ENCODE peak calls at places on chromosomes 12 and 14, in five cellular contexts. Y is transverse colon; V is A549; E is CD8-positive, alpha-beta T cell; F is cardiac muscle cell. X is an unnamed sample.

GRCh38 chr12:9711664-9712063 is 21.2 kb downstream of the CLECL1 start:
- DNase-seq in V (no peak), Y (no peak), E (no peak), F (peak), X (no peak)

GRCh38 chr14:72804653-72805180 is 89.2 kb downstream of the DPF3 start:
- DNase-seq in Y (no peak), E (no peak), F (no peak), V (no peak), X (no peak)

GRCh38 chr12:53048033-53048779 is 1.7 kb upstream of the TNS2 start:
- DNase-seq in V (peak), F (no peak), E (no peak), Y (peak), X (no peak)

GRCh38 chr12:56723889-56724659 is 1.0 kb downstream of the NACA start:
- DNase-seq in Y (peak), E (no peak), F (peak), V (no peak), X (peak)

GRCh38 chr12:31583878-31584277 is 7.1 kb downstream of the DENND5B start:
- DNase-seq in E (no peak), Y (no peak), V (no peak), F (no peak), X (no peak)

GRCh38 chr12:22627351-22627750 is 2.4 kb downstream of the ETNK1 start:
- DNase-seq in F (no peak), E (no peak), Y (no peak), V (no peak), X (no peak)

GRCh38 chr14:77100961-77101360 is 2.9 kb downstream of the CIPC start:
- DNase-seq in F (no peak), E (no peak), Y (no peak), V (no peak), X (no peak)

GRCh38 chr14:65333926-65334687 is 78.4 kb upstream of the FUT8 start:
- DNase-seq in F (peak), E (no peak), V (no peak), Y (peak), X (no peak)

GRCh38 chr12:13114251-13115052 is 11.0 kb upstream of the GSG1 start:
- DNase-seq in F (peak), E (no peak), Y (no peak), V (no peak), X (no peak)

GRCh38 chr12:122142857-122143256 is 31.2 kb downstream of the IL31 start:
- DNase-seq in V (no peak), Y (no peak), F (no peak), E (no peak), X (no peak)

GRCh38 chr12:65741662-65742480 is 82.4 kb upstream of the HMGA2 start:
- DNase-seq in E (peak), F (peak), V (peak), Y (peak), X (no peak)

GRCh38 chr12:48979602-48980388 is 1.7 kb downstream of the WNT1 start:
- DNase-seq in E (peak), Y (peak), V (no peak), F (no peak), X (no peak)

GRCh38 chr12:62817556-62818271 is 117.2 kb downstream of the PPM1H start:
- DNase-seq in F (peak), V (no peak), Y (no peak), E (no peak), X (no peak)

GRCh38 chr12:49223590-49224369 is 34.9 kb upstream of the TUBA1A start:
- DNase-seq in E (no peak), V (no peak), F (no peak), Y (no peak), X (no peak)

GRCh38 chr14:93976477-93977057 is at the start of gene ASB2:
- DNase-seq in E (no peak), V (no peak), F (peak), Y (peak), X (no peak)

GRCh38 chr12:128557231-128557630 is 266.5 kb downstream of the SLC15A4 start:
- DNase-seq in V (no peak), Y (no peak), E (no peak), F (no peak), X (no peak)

GRCh38 chr12:71415336-71416231 is 24.0 kb upstream of the LGR5 start:
- DNase-seq in E (peak), V (peak), Y (peak), F (peak), X (no peak)

GRCh38 chr12:29066061-29066588 is 83.0 kb upstream of the FAR2 start:
- DNase-seq in F (peak), V (no peak), E (no peak), Y (no peak), X (peak)

GRCh38 chr12:114476159-114476558 is 70.2 kb upstream of the TBX5 start:
- DNase-seq in V (no peak), Y (no peak), F (peak), E (no peak), X (no peak)

GRCh38 chr12:81128930-81129554 is 51.2 kb downstream of the ACSS3 start:
- DNase-seq in Y (no peak), E (no peak), V (peak), F (peak), X (no peak)

GRCh38 chr12:19971881-19972280 is 396.5 kb upstream of the PDE3A start:
- DNase-seq in V (no peak), E (no peak), Y (no peak), F (no peak), X (no peak)

GRCh38 chr14:93094121-93094918 is 21.4 kb downstream of the ITPK1 start:
- DNase-seq in Y (no peak), F (no peak), V (no peak), E (no peak), X (peak)

GRCh38 chr12:13024151-13024946 is 19.8 kb upstream of the FAM234B start:
- DNase-seq in E (no peak), Y (peak), F (peak), V (peak), X (no peak)

GRCh38 chr14:68208218-68208617 is 388.6 kb downstream of the RAD51B start:
- DNase-seq in Y (no peak), V (no peak), E (no peak), F (no peak), X (no peak)

GRCh38 chr14:90054803-90055202 is 7.0 kb upstream of the KCNK13 start:
- DNase-seq in Y (no peak), F (no peak), E (no peak), V (no peak), X (no peak)

GRCh38 chr14:54700717-54701116 is 133.8 kb downstream of the SAMD4A start:
- DNase-seq in E (no peak), F (no peak), V (no peak), Y (no peak), X (no peak)

GRCh38 chr12:52521175-52521574 is 981 bp upstream of the KRT5 start:
- DNase-seq in E (no peak), Y (no peak), V (no peak), F (peak), X (no peak)

GRCh38 chr12:118060301-118061010 is 523 bp downstream of the WSB2 start:
- DNase-seq in E (peak), V (peak), Y (peak), F (no peak), X (no peak)

GRCh38 chr14:95577067-95577800 is 42.4 kb downstream of the GLRX5 start:
- DNase-seq in F (no peak), V (no peak), E (no peak), Y (no peak), X (no peak)

GRCh38 chr12:14756331-14757143 is 46.7 kb downstream of the WBP11 start:
- DNase-seq in E (no peak), Y (no peak), V (no peak), F (no peak), X (no peak)

GRCh38 chr12:124754491-124754890 is 109.2 kb downstream of the SCARB1 start:
- DNase-seq in F (no peak), E (no peak), Y (no peak), V (no peak), X (no peak)

GRCh38 chr14:88974991-88975835 is 150.8 kb downstream of the TTC8 start:
- DNase-seq in Y (peak), V (no peak), F (no peak), E (no peak), X (no peak)

GRCh38 chr12:105267711-105268110 is 31.7 kb upstream of the APPL2 start:
- DNase-seq in Y (no peak), V (no peak), E (no peak), F (no peak), X (no peak)

GRCh38 chr12:93571360-93571853 is 1.1 kb upstream of the SOCS2 start:
- DNase-seq in E (peak), V (peak), Y (peak), F (peak), X (no peak)

GRCh38 chr14:104747876-104748275 is 5.1 kb upstream of the SIVA1 start:
- DNase-seq in E (no peak), Y (no peak), V (no peak), F (no peak), X (no peak)

GRCh38 chr12:91142184-91142583 is 30.9 kb upstream of the LUM start:
- DNase-seq in V (no peak), Y (no peak), E (no peak), F (peak), X (no peak)

GRCh38 chr12:5000658-5001390 is 42.9 kb upstream of the KCNA5 start:
- DNase-seq in F (no peak), E (no peak), V (no peak), Y (no peak), X (no peak)

GRCh38 chr12:108232565-108232964 is 103.5 kb downstream of the WSCD2 start:
- DNase-seq in E (no peak), Y (no peak), F (no peak), V (no peak), X (no peak)

GRCh38 chr12:108236366-108236765 is 102.7 kb downstream of the CMKLR1 start:
- DNase-seq in Y (no peak), V (no peak), F (no peak), E (no peak), X (no peak)

GRCh38 chr12:108231909-108232434 is 102.9 kb downstream of the WSCD2 start:
- DNase-seq in Y (no peak), E (no peak), V (no peak), F (no peak), X (no peak)

GRCh38 chr12:108235231-108235959 is 103.7 kb downstream of the CMKLR1 start:
- DNase-seq in V (no peak), F (no peak), Y (no peak), E (no peak), X (no peak)

GRCh38 chr12:108234155-108234554 is 105.0 kb downstream of the CMKLR1 start:
- DNase-seq in E (no peak), V (no peak), Y (no peak), F (peak), X (no peak)
- TF ChIP-seq CTCF in E (no peak), V (no peak), Y (no peak), F (peak), X (peak)

DNA sequence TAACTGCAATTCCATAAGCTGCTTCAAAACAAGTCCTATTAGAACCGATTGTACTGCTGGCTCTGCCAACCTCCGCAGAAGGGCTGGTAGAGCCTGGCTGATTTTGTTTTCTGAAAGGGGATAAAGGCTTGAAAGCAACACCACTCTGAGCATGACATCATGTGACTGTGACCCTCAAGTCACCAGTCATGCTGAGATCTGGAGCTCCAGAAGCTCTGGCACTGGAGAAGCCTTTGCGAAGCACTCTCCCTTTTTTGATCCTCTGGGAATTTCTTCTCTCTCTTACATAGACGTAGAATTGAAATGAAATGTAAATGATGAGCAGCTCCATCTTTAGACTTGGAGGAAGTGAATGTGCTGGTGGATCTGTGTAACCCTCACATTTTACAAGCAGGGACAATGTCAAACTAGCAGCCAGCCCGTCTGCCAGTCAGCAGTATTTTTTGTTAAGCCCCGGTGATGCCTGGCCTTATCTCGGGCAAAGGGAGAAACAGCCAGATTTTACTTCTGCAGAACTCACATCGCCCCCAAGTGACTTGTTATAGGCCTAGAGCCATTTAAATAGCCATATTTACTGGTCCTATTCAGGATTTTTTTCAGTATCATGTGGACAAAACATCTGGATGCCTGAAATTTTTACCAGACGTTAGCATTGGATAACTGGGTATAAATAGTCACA is 112.1 kb upstream of the NPAS3 start:
- DNase-seq in F (peak), Y (no peak), E (no peak), V (no peak), X (no peak)
- TF ChIP-seq CTCF in F (peak), Y (no peak), E (no peak), V (no peak), X (no peak)

GRCh38 chr14:91419451-91419850 is 1.8 kb upstream of the CCDC88C start:
- DNase-seq in Y (no peak), V (no peak), E (no peak), F (no peak), X (no peak)

GRCh38 chr14:91418387-91419043 is 895 bp upstream of the CCDC88C start:
- DNase-seq in E (peak), V (peak), F (peak), Y (peak), X (peak)

GRCh38 chr14:91417983-91418386 is 365 bp upstream of the CCDC88C start:
- DNase-seq in Y (peak), V (peak), E (peak), F (peak), X (no peak)

GRCh38 chr14:91417134-91417982 is at the start of gene CCDC88C:
- DNase-seq in E (peak), F (no peak), V (peak), Y (peak), X (peak)

DNA sequence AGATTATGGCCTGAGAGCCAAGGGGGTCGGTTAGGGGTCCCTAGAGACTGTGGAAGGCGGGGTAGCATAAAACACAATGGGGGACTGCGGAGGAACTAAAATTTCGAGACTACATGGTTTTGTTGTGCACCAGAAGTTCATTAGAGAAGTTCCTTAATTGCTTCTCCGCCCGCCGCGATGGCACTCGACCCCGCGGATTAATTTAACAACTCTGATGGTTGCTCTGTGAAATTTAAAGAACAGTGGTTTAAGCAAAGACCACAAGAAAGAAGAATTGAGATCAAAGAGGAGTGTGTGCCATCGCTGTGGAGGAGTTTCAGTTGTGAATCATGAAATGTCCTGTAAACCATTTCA is 1.4 kb upstream of the CCDC88C start:
- DNase-seq in F (no peak), E (no peak), V (no peak), Y (no peak), X (no peak)
- TF ChIP-seq CTCF in F (no peak), E (peak), V (no peak), Y (peak), X (peak)

GRCh38 chr14:38208825-38209562 is 1.3 kb downstream of the SSTR1 start:
- DNase-seq in Y (peak), V (no peak), E (no peak), F (peak), X (no peak)
- TF ChIP-seq CTCF in Y (peak), V (no peak), E (no peak), F (peak), X (no peak)

GRCh38 chr12:120495723-120496352 is at the start of gene DYNLL1:
- DNase-seq in Y (peak), V (peak), F (peak), E (peak), X (peak)
- TF ChIP-seq CTCF in Y (peak), V (no peak), F (no peak), E (no peak), X (no peak)

GRCh38 chr14:21191809-21192446 is 36.1 kb upstream of the OR5AU1 start:
- DNase-seq in E (peak), V (peak), F (peak), Y (peak), X (peak)

GRCh38 chr14:21191261-21191808 is 35.5 kb upstream of the OR5AU1 start:
- DNase-seq in F (no peak), Y (no peak), V (no peak), E (no peak), X (no peak)

GRCh38 chr14:21192875-21193535 is 37.1 kb upstream of the OR5AU1 start:
- DNase-seq in E (no peak), V (no peak), Y (no peak), F (no peak), X (no peak)

GRCh38 chr14:21194597-21194996 is 38.7 kb upstream of the OR5AU1 start:
- DNase-seq in V (no peak), E (no peak), Y (no peak), F (no peak), X (no peak)

GRCh38 chr14:21192447-21192822 is 36.6 kb upstream of the OR5AU1 start:
- DNase-seq in E (no peak), F (no peak), V (no peak), Y (no peak), X (no peak)
- TF ChIP-seq CTCF in E (no peak), F (no peak), V (no peak), Y (no peak), X (no peak)